ENCODE peak calls at places on chromosomes 1 and 21, in ten cellular contexts. H, K, N, C, M, P, V, S, T and L are unnamed samples.

GRCh38 chr1:244311784-244312532 is 139.8 kb downstream of the ADSS2 start:
- DNase-seq in T (no peak), P (peak), M (no peak), H (no peak), N (no peak), C (no peak), V (no peak), K (no peak), S (no peak), L (no peak)

GRCh38 chr21:45612096-45613019 is 31.2 kb upstream of the PCBP3 start:
- DNase-seq in T (no peak), M (no peak), C (no peak), P (peak), K (no peak), N (no peak), V (peak), H (no peak), S (peak), L (peak)

GRCh38 chr1:195790514-195791168 is 817.6 kb downstream of the KCNT2 start:
- DNase-seq in S (no peak), K (no peak), C (no peak), T (no peak), N (no peak), M (no peak), V (no peak), H (no peak), P (no peak), L (no peak)

GRCh38 chr1:31421404-31422040 is 8.5 kb downstream of the SERINC2 start:
- DNase-seq in C (no peak), M (peak), V (no peak), T (no peak), N (peak), P (peak), H (no peak), K (no peak), S (peak), L (peak)

GRCh38 chr1:219555031-219555667 is 57.8 kb downstream of the ZC3H11B start:
- DNase-seq in P (peak), N (peak), M (peak), C (no peak), V (no peak), S (peak), H (no peak), K (no peak), T (no peak), L (peak)

GRCh38 chr1:67688526-67689219 is 3.7 kb downstream of the GADD45A start:
- DNase-seq in V (no peak), T (no peak), C (no peak), K (no peak), H (no peak), S (no peak), P (no peak), N (peak), M (no peak), L (no peak)

GRCh38 chr1:104780470-104781078 is 1030.9 kb downstream of the AMY1C start:
- DNase-seq in C (no peak), N (peak), T (no peak), H (no peak), M (peak), P (peak), K (no peak), V (no peak), S (no peak), L (peak)

GRCh38 chr1:167627865-167628641 is 2.0 kb upstream of the RCSD1 start:
- DNase-seq in H (peak), M (no peak), T (no peak), P (no peak), K (no peak), V (no peak), N (peak), C (peak), S (no peak), L (no peak)

GRCh38 chr1:67192902-67193301 is 26.6 kb downstream of the IL23R start:
- DNase-seq in H (no peak), C (no peak), K (no peak), T (no peak), S (no peak), V (no peak), P (no peak), M (no peak), N (no peak), L (no peak)

GRCh38 chr21:43864806-43865470 is at the start of gene AGPAT3:
- DNase-seq in K (no peak), N (peak), T (no peak), P (peak), S (no peak), H (no peak), M (peak), C (peak), V (no peak), L (no peak)